ENCODE peak calls at places on chromosome 19, in four cellular contexts. L, A, X and S are unnamed samples.

GRCh38 chr19:2503521-2504109 is 27.7 kb downstream of the GADD45B start:
- DNase-seq in L (no peak), A (no peak), X (no peak), S (no peak)

GRCh38 chr19:32392142-32392541 is 13.4 kb upstream of the DPY19L3 start:
- DNase-seq in X (no peak), A (no peak), L (no peak), S (no peak)

GRCh38 chr19:2315818-2316353 is 7.9 kb upstream of the LINGO3 start:
- DNase-seq in A (peak; percentile 71), X (peak; percentile 95), L (peak; percentile 85), S (no peak)

GRCh38 chr19:37953576-37954303 is 46.7 kb downstream of the SIPA1L3 start:
- DNase-seq in X (no peak), L (no peak), A (no peak), S (no peak)

GRCh38 chr19:33758541-33759013 is 38.1 kb upstream of the KCTD15 start:
- DNase-seq in A (no peak), X (no peak), L (no peak), S (no peak)

GRCh38 chr19:12664406-12665280 is 1.9 kb downstream of the MAN2B1 start:
- DNase-seq in X (peak; percentile 81), A (no peak), L (no peak), S (peak; percentile 61)

GRCh38 chr19:34276614-34277013 is 22.3 kb downstream of the GARRE1 start:
- DNase-seq in X (no peak), L (no peak), A (no peak), S (no peak)

GRCh38 chr19:3548594-3548993 is 8.8 kb downstream of the MFSD12 start:
- DNase-seq in A (no peak), L (no peak), X (no peak), S (no peak)

GRCh38 chr19:11921852-11922495 is 2.9 kb upstream of the ZNF700 start:
- DNase-seq in L (no peak), A (no peak), X (no peak), S (no peak)

GRCh38 chr19:32691291-32691951 is at the start of gene NUDT19:
- DNase-seq in X (peak; percentile 93), A (peak; percentile 90), L (peak; percentile 88), S (peak; percentile 91)

GRCh38 chr19:39407644-39408391 is 1.2 kb downstream of the ZFP36 start:
- DNase-seq in X (no peak), A (peak; percentile 82), L (peak; percentile 84), S (peak; percentile 88)

GRCh38 chr19:11699931-11700794 is 38.6 kb downstream of the ZNF823 start:
- DNase-seq in A (no peak), X (peak; percentile 59), L (no peak), S (no peak)

GRCh38 chr19:15759962-15760565 is 22.3 kb downstream of the OR10H3 start:
- DNase-seq in X (peak; percentile 27), L (no peak), A (peak; percentile 30), S (no peak)

GRCh38 chr19:10971107-10971715 is 10.4 kb downstream of the SMARCA4 start:
- DNase-seq in L (no peak), X (no peak), A (no peak), S (no peak)

GRCh38 chr19:13077233-13077632 is 25.4 kb downstream of the LYL1 start:
- DNase-seq in X (peak; percentile 86), A (no peak), L (no peak), S (no peak)

GRCh38 chr19:1214862-1215731 is 9.5 kb downstream of the STK11 start:
- DNase-seq in A (no peak), X (peak; percentile 83), L (peak; percentile 87), S (no peak)

GRCh38 chr19:55958356-55958755 is 10.7 kb downstream of the NLRP8 start:
- DNase-seq in A (no peak), L (no peak), X (no peak), S (no peak)

GRCh38 chr19:13012690-13013608 is 17.7 kb downstream of the NFIX start:
- DNase-seq in A (peak; percentile 74), L (peak; percentile 90), X (no peak), S (peak; percentile 81)

GRCh38 chr19:28213476-28214082 is 999.4 kb downstream of the UQCRFS1 start:
- DNase-seq in A (no peak), L (no peak), X (peak; percentile 22), S (no peak)

GRCh38 chr19:13031917-13032623 is 36.8 kb downstream of the NFIX start:
- DNase-seq in A (no peak), L (no peak), X (no peak), S (no peak)

GRCh38 chr19:33447336-33448158 is 74.0 kb downstream of the CEBPG start:
- DNase-seq in A (no peak), L (peak; percentile 60), X (no peak), S (peak; percentile 55)

GRCh38 chr19:12985049-12985776 is 10.1 kb upstream of the NFIX start:
- DNase-seq in A (peak; percentile 88), X (no peak), L (peak; percentile 82), S (peak; percentile 86)

GRCh38 chr19:12544401-12544876 is 6.8 kb downstream of the ZNF564 start:
- DNase-seq in L (no peak), A (no peak), X (no peak), S (no peak)

GRCh38 chr19:33697766-33698165 is 76.0 kb downstream of the CHST8 start:
- DNase-seq in L (no peak), A (no peak), X (no peak), S (peak; percentile 55)

GRCh38 chr19:57830071-57830602 is at the start of gene ZNF587B:
- DNase-seq in L (peak; percentile 75), X (peak; percentile 50), A (peak; percentile 64), S (no peak)

GRCh38 chr19:45477713-45478453 is 10.1 kb downstream of the FOSB start:
- DNase-seq in X (no peak), L (no peak), A (no peak), S (no peak)

GRCh38 chr19:1945899-1946298 is 4.9 kb downstream of the CSNK1G2 start:
- DNase-seq in L (peak; percentile 80), A (peak; percentile 65), X (peak; percentile 93), S (no peak)

GRCh38 chr19:35055715-35056179 is 14.2 kb downstream of the HPN start:
- DNase-seq in X (no peak), L (no peak), A (no peak), S (no peak)

GRCh38 chr19:29714953-29715694 is at the start of gene C19orf12:
- DNase-seq in X (peak; percentile 93), A (peak; percentile 64), L (peak; percentile 76), S (no peak)
- TF ChIP-seq POLR2AphosphoS5 in X (peak; percentile 51), A (peak; percentile 61), L (peak; percentile 83), S (peak; percentile 32)

GRCh38 chr19:43474986-43475705 is 9.7 kb upstream of the LYPD3 start:
- DNase-seq in A (peak; percentile 97), L (peak; percentile 98), X (peak; percentile 99), S (peak; percentile 97)
- TF ChIP-seq EP300 in A (no peak), L (peak; percentile 88), X (no peak), S (peak; percentile 80)

DNA sequence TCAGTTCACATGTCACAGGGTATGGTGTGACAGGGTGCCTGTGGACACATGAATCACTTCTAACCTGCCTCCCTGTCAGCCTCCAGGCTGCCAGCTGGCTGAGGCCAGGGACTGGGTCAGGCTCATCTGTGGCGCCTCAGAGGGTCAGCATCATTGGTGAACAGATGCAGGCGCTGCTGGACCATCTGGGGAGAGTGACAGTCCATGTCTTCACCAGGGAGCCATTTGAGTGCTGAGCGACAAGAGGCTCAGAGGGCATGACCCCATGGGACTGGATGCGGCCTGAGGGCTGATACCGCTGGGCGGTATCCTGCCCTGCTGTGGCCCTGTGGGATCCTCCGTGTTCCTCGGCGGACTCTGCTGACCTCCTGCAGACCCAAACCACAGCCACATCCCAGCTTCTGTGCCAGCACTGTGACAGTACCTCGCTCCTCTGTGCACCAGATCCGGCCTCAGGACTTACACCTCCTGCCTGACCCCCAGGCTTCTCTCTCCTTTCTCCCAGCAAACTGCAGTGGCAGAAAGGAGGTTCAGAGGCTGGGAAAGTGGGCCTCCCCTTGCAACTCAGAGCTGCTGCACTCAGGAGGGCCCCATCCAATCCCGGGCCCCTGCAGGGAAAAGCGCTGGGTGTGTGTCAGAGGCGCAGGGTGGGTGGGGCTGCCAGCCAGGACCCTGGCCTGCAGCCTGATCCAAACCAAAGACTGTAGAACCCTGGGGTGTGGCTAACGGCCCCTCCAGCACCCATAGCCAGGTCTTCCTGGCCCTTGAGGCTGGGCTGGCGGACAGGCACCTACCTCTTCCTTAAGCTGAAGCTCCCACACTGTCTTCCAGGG is 10.2 kb downstream of the ACTMAP start:
- DNase-seq in L (no peak), X (no peak), A (no peak), S (no peak)
- TF ChIP-seq POLR2AphosphoS5 in L (no peak), X (no peak), A (no peak), S (no peak)

GRCh38 chr19:51772977-51773376 is 12.0 kb downstream of the FPR2 start:
- DNase-seq in A (no peak), L (no peak), X (no peak), S (no peak)

GRCh38 chr19:51779703-51780102 is 15.3 kb upstream of the FPR3 start:
- DNase-seq in L (no peak), A (no peak), X (no peak), S (no peak)

GRCh38 chr19:51783373-51783772 is 11.6 kb upstream of the FPR3 start:
- DNase-seq in X (no peak), A (no peak), L (no peak), S (no peak)

GRCh38 chr19:51777570-51778460 is 16.8 kb downstream of the FPR2 start:
- DNase-seq in X (peak; percentile 66), A (peak; percentile 56), L (peak; percentile 87), S (no peak)
- TF ChIP-seq EP300 in X (no peak), A (no peak), L (no peak), S (no peak)

GRCh38 chr19:44452367-44452766 is 4.1 kb upstream of the ZNF229 start:
- DNase-seq in L (no peak), X (no peak), A (no peak), S (no peak)

GRCh38 chr19:44451687-44452086 is 3.4 kb upstream of the ZNF229 start:
- DNase-seq in X (no peak), L (no peak), A (no peak), S (no peak)

DNA sequence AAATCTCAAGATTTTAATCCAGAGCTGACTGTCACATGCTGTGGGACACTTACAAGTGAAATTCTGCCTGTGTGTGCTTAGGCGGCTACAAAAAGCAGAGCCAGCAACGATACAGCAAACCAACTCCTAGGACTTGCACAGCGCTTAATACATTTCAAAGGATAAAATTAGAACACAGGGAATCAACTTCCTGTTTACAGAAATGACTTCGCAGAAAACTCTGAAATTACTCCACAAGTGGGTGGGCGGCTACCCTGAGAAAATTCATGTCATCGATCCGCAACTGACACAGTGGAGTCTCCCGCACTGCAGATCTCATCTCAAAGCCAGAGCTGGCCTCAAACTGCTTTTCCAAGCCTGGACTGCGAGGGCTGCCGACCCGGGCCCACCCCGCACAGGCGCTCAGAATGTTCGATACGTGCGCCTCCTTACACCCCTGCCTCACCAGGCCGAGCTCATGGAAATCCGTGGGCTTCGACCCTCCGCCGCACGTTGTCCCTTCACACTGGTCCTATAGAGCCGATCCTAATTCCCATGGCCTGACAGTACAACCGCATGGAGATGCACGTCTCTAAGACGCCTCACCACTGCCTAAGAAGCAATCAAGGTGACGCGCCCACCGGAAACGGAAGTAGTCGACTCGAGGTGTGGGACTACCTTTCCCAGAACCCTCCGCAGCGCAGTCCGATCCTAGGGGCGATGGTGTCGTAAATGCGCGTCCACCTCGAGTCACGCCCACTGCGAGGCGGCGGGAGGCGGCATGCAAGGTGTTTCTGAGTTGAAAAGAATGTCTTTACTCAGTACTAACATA is at the start of gene ZNF229:
- DNase-seq in X (peak; percentile 87), A (peak; percentile 72), L (peak; percentile 92), S (peak; percentile 64)
- TF ChIP-seq POLR2AphosphoS5 in X (no peak), A (no peak), L (peak; percentile 49), S (no peak)

GRCh38 chr19:6527893-6528543 is 2.8 kb upstream of the TNFSF9 start:
- DNase-seq in A (no peak), X (no peak), L (no peak), S (no peak)
- TF ChIP-seq EP300 in A (no peak), X (no peak), L (no peak), S (no peak)